ENCODE peak calls at places on chromosome 17, in five cellular contexts. One of them, this sample, is unnamed.

GRCh38 chr17:28726396-28726911 is 421 bp upstream of the TLCD1 start:
- DNase-seq in hepatocyte: peak; percentile 84
- DNase-seq in PC-3: peak; percentile 54
- DNase-seq in GM23338: peak; percentile 83
- DNase-seq in neural progenitor cell: peak; percentile 90
- DNase-seq in this sample: peak; percentile 86

GRCh38 chr17:4945176-4945943 is 3.0 kb downstream of the PFN1 start:
- DNase-seq in hepatocyte: peak; percentile 82
- DNase-seq in PC-3: peak; percentile 93
- DNase-seq in GM23338: peak; percentile 53
- DNase-seq in neural progenitor cell: no peak
- DNase-seq in this sample: peak; percentile 96

GRCh38 chr17:60224064-60224463 is 74.3 kb downstream of the CA4 start:
- DNase-seq in hepatocyte: peak; percentile 18
- DNase-seq in PC-3: no peak
- DNase-seq in GM23338: no peak
- DNase-seq in neural progenitor cell: no peak
- DNase-seq in this sample: peak; percentile 4

GRCh38 chr17:61619493-61619892 is 28.5 kb upstream of the NACA2 start:
- DNase-seq in hepatocyte: no peak
- DNase-seq in PC-3: no peak
- DNase-seq in GM23338: peak; percentile 6
- DNase-seq in neural progenitor cell: no peak
- DNase-seq in this sample: peak; percentile 8

GRCh38 chr17:77602883-77603640 is 355.4 kb upstream of the TNRC6C start:
- DNase-seq in hepatocyte: no peak
- DNase-seq in PC-3: no peak
- DNase-seq in GM23338: no peak
- DNase-seq in neural progenitor cell: no peak
- DNase-seq in this sample: no peak

GRCh38 chr17:16459850-16460550 is 32.0 kb downstream of the LRRC75A start:
- DNase-seq in hepatocyte: no peak
- DNase-seq in PC-3: peak; percentile 20
- DNase-seq in GM23338: peak; percentile 81
- DNase-seq in neural progenitor cell: peak; percentile 30
- DNase-seq in this sample: no peak

GRCh38 chr17:71237903-71238538 is 882.8 kb upstream of the SOX9 start:
- DNase-seq in hepatocyte: peak; percentile 32
- DNase-seq in PC-3: peak; percentile 87
- DNase-seq in GM23338: no peak
- DNase-seq in neural progenitor cell: no peak
- DNase-seq in this sample: peak; percentile 81

GRCh38 chr17:49939318-49939717 is 29.7 kb upstream of the DLX4 start:
- DNase-seq in hepatocyte: no peak
- DNase-seq in PC-3: no peak
- DNase-seq in GM23338: no peak
- DNase-seq in neural progenitor cell: no peak
- DNase-seq in this sample: no peak

GRCh38 chr17:58307468-58308172 is 21.0 kb downstream of the TSPOAP1 start:
- DNase-seq in hepatocyte: no peak
- DNase-seq in PC-3: no peak
- DNase-seq in GM23338: no peak
- DNase-seq in neural progenitor cell: no peak
- DNase-seq in this sample: no peak

GRCh38 chr17:50331085-50331791 is 14.7 kb upstream of the XYLT2 start:
- DNase-seq in hepatocyte: no peak
- DNase-seq in PC-3: peak; percentile 97
- DNase-seq in GM23338: no peak
- DNase-seq in neural progenitor cell: no peak
- DNase-seq in this sample: peak; percentile 93

GRCh38 chr17:17400070-17400469 is 76.7 kb upstream of the MED9 start:
- DNase-seq in hepatocyte: no peak
- DNase-seq in PC-3: no peak
- DNase-seq in GM23338: no peak
- DNase-seq in neural progenitor cell: no peak
- DNase-seq in this sample: no peak

GRCh38 chr17:64572682-64573154 is 65.9 kb downstream of the CEP95 start:
- DNase-seq in hepatocyte: no peak
- DNase-seq in PC-3: peak; percentile 70
- DNase-seq in GM23338: no peak
- DNase-seq in neural progenitor cell: no peak
- DNase-seq in this sample: peak; percentile 87

GRCh38 chr17:4717791-4718190 is 7.4 kb downstream of the ARRB2 start:
- DNase-seq in hepatocyte: no peak
- DNase-seq in PC-3: no peak
- DNase-seq in GM23338: no peak
- DNase-seq in neural progenitor cell: no peak
- DNase-seq in this sample: no peak

GRCh38 chr17:29179232-29180036 is 764 bp downstream of the MYO18A start:
- DNase-seq in hepatocyte: peak; percentile 86
- DNase-seq in PC-3: peak; percentile 61
- DNase-seq in GM23338: peak; percentile 94
- DNase-seq in neural progenitor cell: peak; percentile 89
- DNase-seq in this sample: peak; percentile 41

GRCh38 chr17:77315551-77316190 is 174.9 kb downstream of the SEC14L1 start:
- DNase-seq in hepatocyte: no peak
- DNase-seq in PC-3: peak; percentile 35
- DNase-seq in GM23338: no peak
- DNase-seq in neural progenitor cell: no peak
- DNase-seq in this sample: no peak

GRCh38 chr17:27613425-27613824 is 17.6 kb upstream of the LGALS9 start:
- DNase-seq in hepatocyte: no peak
- DNase-seq in PC-3: no peak
- DNase-seq in GM23338: no peak
- DNase-seq in neural progenitor cell: no peak
- DNase-seq in this sample: no peak

GRCh38 chr17:76772842-76773521 is 35.1 kb downstream of the MFSD11 start:
- DNase-seq in hepatocyte: peak; percentile 78
- DNase-seq in PC-3: peak; percentile 85
- DNase-seq in GM23338: no peak
- DNase-seq in neural progenitor cell: peak; percentile 65
- DNase-seq in this sample: peak; percentile 96

GRCh38 chr17:8284126-8284525 is 4.3 kb upstream of the RANGRF start:
- DNase-seq in hepatocyte: no peak
- DNase-seq in PC-3: no peak
- DNase-seq in GM23338: no peak
- DNase-seq in neural progenitor cell: no peak
- DNase-seq in this sample: no peak

GRCh38 chr17:45139533-45139920 is 4.0 kb downstream of the ACBD4 start:
- DNase-seq in hepatocyte: no peak
- DNase-seq in PC-3: no peak
- DNase-seq in GM23338: no peak
- DNase-seq in neural progenitor cell: no peak
- DNase-seq in this sample: no peak

GRCh38 chr17:51120357-51120738 is 320 bp downstream of the SPAG9 start:
- DNase-seq in hepatocyte: no peak
- DNase-seq in PC-3: no peak
- DNase-seq in GM23338: no peak
- DNase-seq in neural progenitor cell: no peak
- DNase-seq in this sample: no peak

GRCh38 chr17:29977836-29978235 is 36.4 kb downstream of the EFCAB5 start:
- DNase-seq in hepatocyte: no peak
- DNase-seq in PC-3: no peak
- DNase-seq in GM23338: no peak
- DNase-seq in neural progenitor cell: no peak
- DNase-seq in this sample: peak; percentile 90

GRCh38 chr17:76709077-76709950 is 1.5 kb downstream of the MXRA7 start:
- DNase-seq in hepatocyte: peak; percentile 84
- DNase-seq in PC-3: peak; percentile 88
- DNase-seq in GM23338: peak; percentile 42
- DNase-seq in neural progenitor cell: peak; percentile 71
- DNase-seq in this sample: peak; percentile 98

GRCh38 chr17:48577946-48578615 is at the start of gene HOXB4:
- DNase-seq in hepatocyte: peak; percentile 76
- DNase-seq in PC-3: no peak
- DNase-seq in GM23338: peak; percentile 85
- DNase-seq in neural progenitor cell: peak; percentile 74
- DNase-seq in this sample: peak; percentile 90

GRCh38 chr17:50560931-50561750 is 626 bp downstream of the CACNA1G start:
- DNase-seq in hepatocyte: peak; percentile 36
- DNase-seq in PC-3: no peak
- DNase-seq in GM23338: peak; percentile 55
- DNase-seq in neural progenitor cell: peak; percentile 66
- DNase-seq in this sample: peak; percentile 50

GRCh38 chr17:8914554-8914953 is 47.1 kb upstream of the PIK3R6 start:
- DNase-seq in hepatocyte: no peak
- DNase-seq in PC-3: no peak
- DNase-seq in GM23338: no peak
- DNase-seq in neural progenitor cell: no peak
- DNase-seq in this sample: no peak

GRCh38 chr17:72175263-72175662 is 54.4 kb downstream of the SOX9 start:
- DNase-seq in hepatocyte: no peak
- DNase-seq in PC-3: no peak
- DNase-seq in GM23338: no peak
- DNase-seq in neural progenitor cell: no peak
- DNase-seq in this sample: no peak

GRCh38 chr17:41666336-41666680 is 22.4 kb upstream of the EIF1 start:
- DNase-seq in hepatocyte: peak; percentile 75
- DNase-seq in PC-3: peak; percentile 18
- DNase-seq in GM23338: peak; percentile 50
- DNase-seq in neural progenitor cell: peak; percentile 41
- DNase-seq in this sample: peak; percentile 47

GRCh38 chr17:20210180-20210579 is 201.0 kb downstream of the SPECC1 start:
- DNase-seq in hepatocyte: no peak
- DNase-seq in PC-3: no peak
- DNase-seq in GM23338: no peak
- DNase-seq in neural progenitor cell: no peak
- DNase-seq in this sample: no peak

GRCh38 chr17:68568581-68568980 is 32.6 kb downstream of the FAM20A start:
- DNase-seq in hepatocyte: no peak
- DNase-seq in PC-3: no peak
- DNase-seq in GM23338: no peak
- DNase-seq in neural progenitor cell: no peak
- DNase-seq in this sample: no peak

GRCh38 chr17:17766351-17767095 is 70.3 kb downstream of the SREBF1 start:
- DNase-seq in hepatocyte: no peak
- DNase-seq in PC-3: no peak
- DNase-seq in GM23338: no peak
- DNase-seq in neural progenitor cell: peak; percentile 38
- DNase-seq in this sample: no peak

GRCh38 chr17:49715221-49715620 is 7.5 kb upstream of the SLC35B1 start:
- DNase-seq in hepatocyte: no peak
- DNase-seq in PC-3: no peak
- DNase-seq in GM23338: no peak
- DNase-seq in neural progenitor cell: no peak
- DNase-seq in this sample: no peak

GRCh38 chr17:59783221-59784016 is 76.0 kb downstream of the VMP1 start:
- DNase-seq in hepatocyte: no peak
- DNase-seq in PC-3: peak; percentile 74
- DNase-seq in GM23338: no peak
- DNase-seq in neural progenitor cell: no peak
- DNase-seq in this sample: peak; percentile 40

GRCh38 chr17:65537845-65538678 is 23.4 kb downstream of the AXIN2 start:
- DNase-seq in hepatocyte: no peak
- DNase-seq in PC-3: no peak
- DNase-seq in GM23338: no peak
- DNase-seq in neural progenitor cell: no peak
- DNase-seq in this sample: no peak

GRCh38 chr17:35242158-35242804 is 591 bp upstream of the SLFN5 start:
- DNase-seq in hepatocyte: peak; percentile 88
- DNase-seq in PC-3: peak; percentile 86
- DNase-seq in GM23338: peak; percentile 95
- DNase-seq in neural progenitor cell: peak; percentile 90
- DNase-seq in this sample: peak; percentile 73

GRCh38 chr17:35242805-35243458 is at the start of gene SLFN5:
- DNase-seq in hepatocyte: peak; percentile 93
- DNase-seq in PC-3: peak; percentile 83
- DNase-seq in GM23338: peak; percentile 92
- DNase-seq in neural progenitor cell: peak; percentile 85
- DNase-seq in this sample: peak; percentile 94

GRCh38 chr17:35245196-35245486 is 2.3 kb downstream of the SLFN5 start:
- DNase-seq in hepatocyte: no peak
- DNase-seq in PC-3: peak; percentile 83
- DNase-seq in GM23338: no peak
- DNase-seq in neural progenitor cell: no peak
- DNase-seq in this sample: peak; percentile 95

GRCh38 chr17:35243459-35244204 is 760 bp downstream of the SLFN5 start:
- DNase-seq in hepatocyte: peak; percentile 44
- DNase-seq in PC-3: peak; percentile 60
- DNase-seq in GM23338: peak; percentile 54
- DNase-seq in neural progenitor cell: peak; percentile 57
- DNase-seq in this sample: peak; percentile 86

GRCh38 chr17:35244345-35245195 is 1.7 kb downstream of the SLFN5 start:
- DNase-seq in hepatocyte: peak; percentile 59
- DNase-seq in PC-3: peak; percentile 73
- DNase-seq in GM23338: peak; percentile 52
- DNase-seq in neural progenitor cell: peak; percentile 42
- DNase-seq in this sample: peak; percentile 91
- TF ChIP-seq EZH2phosphoT487 in hepatocyte: no peak
- TF ChIP-seq EZH2phosphoT487 in PC-3: no peak
- TF ChIP-seq EZH2phosphoT487 in GM23338: no peak
- TF ChIP-seq EZH2phosphoT487 in neural progenitor cell: no peak
- TF ChIP-seq EZH2phosphoT487 in this sample: no peak

GRCh38 chr17:40645932-40646331 is 1.7 kb downstream of the SMARCE1 start:
- DNase-seq in hepatocyte: no peak
- DNase-seq in PC-3: no peak
- DNase-seq in GM23338: no peak
- DNase-seq in neural progenitor cell: no peak
- DNase-seq in this sample: peak; percentile 13
- H3K4me1 ChIP-seq in hepatocyte: peaks cover 28% of the 10 kb centered on the region
- H3K4me1 ChIP-seq in PC-3: peaks cover 15% of the 10 kb centered on the region
- H3K4me1 ChIP-seq in GM23338: peaks cover 6% of the 10 kb centered on the region
- H3K4me1 ChIP-seq in neural progenitor cell: peaks cover 24% of the 10 kb centered on the region
- H3K4me1 ChIP-seq in this sample: peaks cover 28% of the 10 kb centered on the region

GRCh38 chr17:80221401-80221800 is 1.2 kb downstream of the SLC26A11 start:
- DNase-seq in hepatocyte: no peak
- DNase-seq in PC-3: no peak
- DNase-seq in GM23338: no peak
- DNase-seq in neural progenitor cell: no peak
- DNase-seq in this sample: no peak
- H3K27ac ChIP-seq in hepatocyte: peak overlapping the region; percentile 88
- H3K27ac ChIP-seq in PC-3: no peak overlapping the region
- H3K27ac ChIP-seq in GM23338: no peak overlapping the region
- H3K27ac ChIP-seq in neural progenitor cell: no peak overlapping the region
- H3K27ac ChIP-seq in this sample: no peak overlapping the region

DNA sequence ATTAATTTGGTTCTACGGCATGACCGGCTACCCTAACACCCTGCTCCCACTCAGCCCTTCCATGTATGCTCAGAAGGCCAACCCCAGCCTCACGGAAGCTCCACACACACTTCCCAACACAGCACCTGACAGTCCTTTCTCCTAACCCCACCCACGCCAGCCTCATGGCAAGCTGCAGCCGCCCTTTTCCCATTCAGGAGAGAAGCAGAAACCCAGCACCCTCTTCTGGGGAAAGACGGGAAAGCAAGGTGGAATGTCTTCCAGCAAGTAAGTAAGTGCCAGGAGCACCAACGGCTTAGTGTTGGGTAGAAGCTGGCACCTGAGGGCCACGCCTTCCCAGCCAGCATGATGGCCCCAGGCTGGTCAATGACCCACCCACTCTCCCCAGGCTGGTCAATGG is 32.1 kb downstream of the ABR start:
- DNase-seq in hepatocyte: peak; percentile 79
- DNase-seq in PC-3: peak; percentile 80
- DNase-seq in GM23338: peak; percentile 92
- DNase-seq in neural progenitor cell: peak; percentile 78
- DNase-seq in this sample: peak; percentile 58
- TF ChIP-seq EZH2phosphoT487 in hepatocyte: no peak
- TF ChIP-seq EZH2phosphoT487 in PC-3: no peak
- TF ChIP-seq EZH2phosphoT487 in GM23338: no peak
- TF ChIP-seq EZH2phosphoT487 in neural progenitor cell: no peak
- TF ChIP-seq EZH2phosphoT487 in this sample: no peak

GRCh38 chr17:38452719-38453118 is 24.5 kb downstream of the ARHGAP23 start:
- DNase-seq in hepatocyte: no peak
- DNase-seq in PC-3: no peak
- DNase-seq in GM23338: no peak
- DNase-seq in neural progenitor cell: no peak
- DNase-seq in this sample: peak; percentile 23
- H3K4me1 ChIP-seq in hepatocyte: peaks cover 76% of the 10 kb centered on the region
- H3K4me1 ChIP-seq in PC-3: peaks cover 14% of the 10 kb centered on the region
- H3K4me1 ChIP-seq in GM23338: peaks cover 67% of the 10 kb centered on the region
- H3K4me1 ChIP-seq in neural progenitor cell: peaks cover 59% of the 10 kb centered on the region
- H3K4me1 ChIP-seq in this sample: peaks cover 74% of the 10 kb centered on the region